ENCODE peak calls at places on chromosome 14, in four cellular contexts. One of them, this sample, is unnamed.
A peak's percentile ranks its signal among the peaks of the same experiment; 100 is the strongest.

GRCh38 chr14:103084021-103084919 is at the start of gene LBHD2:
- DNase-seq in IMR-90: peak; percentile 17
- DNase-seq in H1: no peak
- DNase-seq in mesendoderm: no peak
- DNase-seq in this sample: peak; percentile 30

GRCh38 chr14:23360496-23360895 is 4.5 kb downstream of the EFS start:
- DNase-seq in IMR-90: no peak
- DNase-seq in H1: no peak
- DNase-seq in mesendoderm: peak; percentile 40
- DNase-seq in this sample: peak; percentile 69

GRCh38 chr14:41490323-41490722 is 116.4 kb upstream of the LRFN5 start:
- DNase-seq in IMR-90: no peak
- DNase-seq in H1: no peak
- DNase-seq in mesendoderm: no peak
- DNase-seq in this sample: no peak

GRCh38 chr14:63323148-63323547 is 4.4 kb upstream of the GPHB5 start:
- DNase-seq in IMR-90: no peak
- DNase-seq in H1: no peak
- DNase-seq in mesendoderm: no peak
- DNase-seq in this sample: no peak

GRCh38 chr14:73260574-73260973 is 23.3 kb downstream of the PAPLN start:
- DNase-seq in IMR-90: no peak
- DNase-seq in H1: no peak
- DNase-seq in mesendoderm: no peak
- DNase-seq in this sample: no peak

GRCh38 chr14:84273181-84273580 is 1256.8 kb upstream of the FLRT2 start:
- DNase-seq in IMR-90: no peak
- DNase-seq in H1: no peak
- DNase-seq in mesendoderm: no peak
- DNase-seq in this sample: no peak

GRCh38 chr14:32298346-32298745 is 30.8 kb upstream of the AKAP6 start:
- DNase-seq in IMR-90: no peak
- DNase-seq in H1: no peak
- DNase-seq in mesendoderm: peak; percentile 28
- DNase-seq in this sample: no peak

GRCh38 chr14:27370775-27371174 is 772.9 kb upstream of the NOVA1 start:
- DNase-seq in IMR-90: no peak
- DNase-seq in H1: no peak
- DNase-seq in mesendoderm: no peak
- DNase-seq in this sample: no peak

GRCh38 chr14:62269204-62269603 is 507.0 kb downstream of the SNAPC1 start:
- DNase-seq in IMR-90: peak; percentile 25
- DNase-seq in H1: no peak
- DNase-seq in mesendoderm: no peak
- DNase-seq in this sample: no peak

GRCh38 chr14:102086346-102086971 is 385 bp downstream of the HSP90AA1 start:
- DNase-seq in IMR-90: peak; percentile 68
- DNase-seq in H1: no peak
- DNase-seq in mesendoderm: peak; percentile 48
- DNase-seq in this sample: no peak

GRCh38 chr14:28603606-28604005 is 163.0 kb upstream of the FOXG1 start:
- DNase-seq in IMR-90: no peak
- DNase-seq in H1: no peak
- DNase-seq in mesendoderm: no peak
- DNase-seq in this sample: no peak

GRCh38 chr14:96574633-96575191 is 72.5 kb downstream of the PAPOLA start:
- DNase-seq in IMR-90: peak; percentile 82
- DNase-seq in H1: no peak
- DNase-seq in mesendoderm: no peak
- DNase-seq in this sample: no peak

GRCh38 chr14:90900712-90901111 is 84.5 kb upstream of the TTC7B start:
- DNase-seq in IMR-90: peak; percentile 19
- DNase-seq in H1: no peak
- DNase-seq in mesendoderm: no peak
- DNase-seq in this sample: no peak

GRCh38 chr14:35333797-35334743 is 41.9 kb downstream of the PSMA6 start:
- DNase-seq in IMR-90: no peak
- DNase-seq in H1: no peak
- DNase-seq in mesendoderm: no peak
- DNase-seq in this sample: no peak

GRCh38 chr14:59189822-59190368 is 1.4 kb downstream of the DAAM1 start:
- DNase-seq in IMR-90: peak; percentile 91
- DNase-seq in H1: peak; percentile 69
- DNase-seq in mesendoderm: peak; percentile 97
- DNase-seq in this sample: peak; percentile 94
- H3K56ac ChIP-seq in IMR-90: peak overlapping the region; percentile 0
- H3K56ac ChIP-seq in H1: no peak overlapping the region
- H3K56ac ChIP-seq in mesendoderm: peak overlapping the region; percentile 70
- H3K56ac ChIP-seq in this sample: no peak overlapping the region

DNA sequence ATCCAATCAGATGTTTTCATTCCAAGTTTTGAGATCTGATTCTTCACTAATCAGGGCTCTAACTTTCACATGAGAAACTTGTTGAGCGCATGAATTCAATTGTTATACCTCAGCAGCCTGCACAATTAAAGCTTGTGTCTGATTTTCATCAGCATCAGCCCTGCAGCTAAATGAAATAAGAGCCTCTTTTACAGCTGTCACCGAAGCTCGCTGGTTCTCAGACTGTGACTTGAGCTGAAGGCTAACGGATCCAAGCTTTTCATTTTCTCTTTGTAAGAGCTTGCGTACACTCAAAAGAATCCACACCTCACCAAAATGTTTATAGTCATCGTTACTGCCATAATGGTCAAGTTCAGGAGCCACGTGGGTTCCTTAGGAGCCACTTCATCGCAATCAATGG is 65.5 kb upstream of the BEGAIN start:
- DNase-seq in IMR-90: no peak
- DNase-seq in H1: no peak
- DNase-seq in mesendoderm: no peak
- DNase-seq in this sample: no peak
- H4K5ac ChIP-seq in IMR-90: no peak overlapping the region
- H4K5ac ChIP-seq in H1: no peak overlapping the region
- H4K5ac ChIP-seq in mesendoderm: no peak overlapping the region
- H4K5ac ChIP-seq in this sample: no peak overlapping the region

GRCh38 chr14:100135784-100136183 is 23.7 kb downstream of the DEGS2 start:
- DNase-seq in IMR-90: no peak
- DNase-seq in H1: no peak
- DNase-seq in mesendoderm: no peak
- DNase-seq in this sample: no peak
- H3K56ac ChIP-seq in IMR-90: no peak overlapping the region
- H3K56ac ChIP-seq in H1: no peak overlapping the region
- H3K56ac ChIP-seq in mesendoderm: no peak overlapping the region
- H3K56ac ChIP-seq in this sample: no peak overlapping the region

DNA sequence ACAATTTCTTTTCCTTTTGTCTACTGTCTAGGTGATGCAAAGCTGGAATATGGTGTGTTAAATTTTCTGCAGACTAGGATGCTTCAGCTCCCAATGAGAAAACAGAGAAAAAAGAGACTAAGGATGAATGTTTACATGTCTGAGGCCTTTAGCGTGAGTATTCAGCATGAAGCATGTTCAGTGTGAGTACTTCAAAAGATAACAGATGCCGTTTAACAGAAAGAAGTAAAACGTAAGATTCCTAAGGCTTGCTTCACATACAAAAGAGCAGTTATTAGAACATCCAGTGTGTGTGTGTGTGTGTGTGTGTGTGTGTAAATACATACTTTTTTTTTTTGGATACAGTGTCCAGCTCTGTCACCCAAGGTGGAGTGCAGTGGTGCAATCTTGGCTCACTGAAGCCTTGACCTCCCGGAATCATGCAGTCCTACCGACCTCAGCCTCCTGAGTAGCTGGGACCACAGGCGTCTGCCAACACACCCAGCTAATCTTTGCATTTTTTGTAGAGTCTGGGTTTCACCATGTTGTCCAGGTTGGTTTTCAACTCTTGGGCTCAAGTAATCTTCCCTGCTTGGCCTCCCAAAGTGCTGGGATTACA is 92.4 kb upstream of the FERMT2 start:
- DNase-seq in IMR-90: peak; percentile 93
- DNase-seq in H1: no peak
- DNase-seq in mesendoderm: no peak
- DNase-seq in this sample: no peak
- H4K5ac ChIP-seq in IMR-90: peak overlapping the region; percentile 45
- H4K5ac ChIP-seq in H1: no peak overlapping the region
- H4K5ac ChIP-seq in mesendoderm: no peak overlapping the region
- H4K5ac ChIP-seq in this sample: no peak overlapping the region

DNA sequence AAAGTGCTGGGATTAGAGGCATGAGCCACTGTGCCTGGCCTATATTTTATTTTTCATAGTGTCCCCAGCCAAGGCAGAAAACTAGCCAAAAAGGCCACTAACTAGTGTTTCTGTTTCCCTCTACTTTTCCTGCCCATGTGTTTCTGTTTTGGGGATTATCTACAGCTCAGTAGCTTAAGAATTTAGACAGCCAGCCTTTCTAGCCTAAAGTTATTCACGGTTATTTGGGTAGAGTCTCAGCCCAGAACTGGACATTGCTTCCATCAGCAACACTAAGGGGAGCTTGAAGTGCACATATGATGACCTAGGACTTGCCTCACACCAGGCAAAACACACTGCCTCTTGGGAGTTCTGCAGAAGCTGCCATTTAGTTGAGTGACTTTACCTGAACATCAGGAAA is 17.9 kb downstream of the PROX2 start:
- DNase-seq in IMR-90: no peak
- DNase-seq in H1: no peak
- DNase-seq in mesendoderm: no peak
- DNase-seq in this sample: no peak
- H3K56ac ChIP-seq in IMR-90: no peak overlapping the region
- H3K56ac ChIP-seq in H1: no peak overlapping the region
- H3K56ac ChIP-seq in mesendoderm: no peak overlapping the region
- H3K56ac ChIP-seq in this sample: no peak overlapping the region

DNA sequence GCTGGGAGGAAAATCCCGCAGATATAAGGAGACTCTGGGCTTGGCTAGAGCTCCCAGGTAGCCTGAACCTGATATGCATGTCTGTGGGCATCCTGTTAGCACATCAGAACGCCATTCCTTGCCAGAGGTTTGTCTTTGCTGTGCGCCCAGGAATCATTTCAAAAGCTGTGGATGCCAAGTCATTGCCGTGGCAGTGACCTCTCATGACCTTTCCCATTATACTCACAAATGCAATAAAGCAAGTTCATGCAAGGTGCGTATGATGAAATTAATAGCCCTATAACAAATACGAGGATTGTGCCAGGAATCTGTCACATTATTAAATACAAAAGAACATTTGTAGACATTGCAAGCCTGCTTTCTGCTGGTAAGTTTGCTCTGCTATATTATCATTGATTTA is 229.1 kb upstream of the PELI2 start:
- DNase-seq in IMR-90: no peak
- DNase-seq in H1: no peak
- DNase-seq in mesendoderm: no peak
- DNase-seq in this sample: no peak
- H4K5ac ChIP-seq in IMR-90: no peak overlapping the region
- H4K5ac ChIP-seq in H1: no peak overlapping the region
- H4K5ac ChIP-seq in mesendoderm: no peak overlapping the region
- H4K5ac ChIP-seq in this sample: no peak overlapping the region

DNA sequence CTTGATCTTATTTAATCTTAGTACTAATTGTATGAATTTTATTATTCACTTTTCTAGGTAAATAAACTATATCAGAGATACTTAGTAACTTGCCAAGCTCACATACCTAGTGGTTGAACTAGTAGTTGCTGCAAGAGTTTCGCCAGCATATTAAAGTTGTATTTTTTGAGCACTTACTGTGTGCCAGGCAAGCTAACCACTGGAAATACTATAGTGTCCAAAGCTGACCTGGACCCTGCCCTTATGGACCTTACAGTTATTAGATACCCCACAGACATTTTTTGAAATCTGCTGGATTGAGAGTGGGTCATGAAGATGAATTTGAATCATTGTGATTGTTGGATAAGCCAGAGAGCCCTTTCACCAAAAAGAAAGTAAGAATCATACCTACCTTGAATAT is 125.0 kb downstream of the RAD51B start:
- DNase-seq in IMR-90: no peak
- DNase-seq in H1: no peak
- DNase-seq in mesendoderm: no peak
- DNase-seq in this sample: no peak
- H3K56ac ChIP-seq in IMR-90: no peak overlapping the region
- H3K56ac ChIP-seq in H1: no peak overlapping the region
- H3K56ac ChIP-seq in mesendoderm: no peak overlapping the region
- H3K56ac ChIP-seq in this sample: no peak overlapping the region

GRCh38 chr14:55909879-55910278 is 208.3 kb upstream of the PELI2 start:
- DNase-seq in IMR-90: no peak
- DNase-seq in H1: no peak
- DNase-seq in mesendoderm: no peak
- DNase-seq in this sample: no peak
- H4K5ac ChIP-seq in IMR-90: no peak overlapping the region
- H4K5ac ChIP-seq in H1: no peak overlapping the region
- H4K5ac ChIP-seq in mesendoderm: no peak overlapping the region
- H4K5ac ChIP-seq in this sample: no peak overlapping the region